ENCODE peak calls at places on chromosomes 1 and 21, in ten cellular contexts. E is GM23338, W is OCI-LY7, S is hepatocyte, L is PC-3, A is PC-9, P is HCT116, K is MM.1S, X is GM23248, Y is Karpas-422. U is an unnamed sample. For H3K9me2, the result is how much of the 10 kb centered on the place peaks cover.

GRCh38 chr1:221708987-221709386 is 32.9 kb downstream of the DUSP10 start:
- DNase-seq in S (peak), X (peak), Y (peak), E (peak), P (no peak), K (no peak), W (no peak), A (no peak), L (peak), U (peak)

GRCh38 chr1:184160236-184160635 is 108.7 kb downstream of the TSEN15 start:
- DNase-seq in E (no peak), S (no peak), Y (no peak), L (peak), X (peak), P (no peak), W (no peak), K (no peak), A (no peak), U (no peak)

GRCh38 chr1:116820362-116820761 is 66.1 kb downstream of the CD2 start:
- DNase-seq in Y (no peak), S (no peak), X (peak), W (no peak), E (no peak), K (no peak), L (peak), P (no peak), A (peak), U (no peak)

GRCh38 chr1:108845991-108846390 is 10.9 kb downstream of the AKNAD1 start:
- DNase-seq in Y (no peak), A (no peak), K (no peak), W (no peak), P (no peak), X (no peak), L (no peak), S (no peak), E (no peak), U (no peak)

GRCh38 chr1:227942021-227942715 is 5.6 kb downstream of the WNT9A start:
- DNase-seq in K (no peak), P (no peak), A (no peak), S (no peak), L (no peak), W (no peak), E (peak), X (no peak), Y (no peak), U (peak)

GRCh38 chr21:42068256-42068545 is 2.9 kb upstream of the UMODL1 start:
- DNase-seq in E (no peak), X (no peak), S (no peak), L (no peak), Y (no peak), P (no peak), K (no peak), W (no peak), A (no peak), U (no peak)

GRCh38 chr1:109274533-109275476 is 8.1 kb downstream of the PSRC1 start:
- DNase-seq in L (peak), K (no peak), Y (no peak), P (peak), A (peak), E (no peak), W (no peak), X (peak), S (peak), U (peak)

GRCh38 chr1:30801826-30802198 is 44.2 kb upstream of the LAPTM5 start:
- DNase-seq in L (peak), W (peak), P (no peak), E (peak), A (peak), X (peak), K (peak), Y (peak), S (peak), U (peak)

GRCh38 chr1:28915036-28915895 is 897 bp downstream of the EPB41 start:
- DNase-seq in E (peak), A (peak), S (peak), K (peak), L (peak), X (peak), Y (peak), P (no peak), W (peak), U (peak)

GRCh38 chr1:24903955-24904730 is 25.9 kb downstream of the RUNX3 start:
- DNase-seq in X (no peak), P (no peak), Y (no peak), W (no peak), L (no peak), S (no peak), E (no peak), K (no peak), A (no peak), U (no peak)

GRCh38 chr1:47624531-47624930 is 186.7 kb downstream of the FOXD2 start:
- DNase-seq in W (peak), S (peak), P (peak), E (peak), A (no peak), L (peak), Y (peak), X (no peak), K (no peak), U (no peak)

GRCh38 chr1:35535243-35535642 is 22.0 kb downstream of the KIAA0319L start:
- DNase-seq in X (no peak), A (no peak), W (no peak), S (no peak), P (no peak), Y (no peak), K (no peak), L (no peak), E (peak), U (no peak)

GRCh38 chr1:115069626-115070308 is 19.5 kb downstream of the TSPAN2 start:
- DNase-seq in X (no peak), Y (no peak), L (no peak), A (peak), E (no peak), S (peak), W (no peak), K (no peak), P (no peak), U (no peak)

GRCh38 chr1:22224631-22225030 is 81.7 kb upstream of the WNT4 start:
- DNase-seq in A (no peak), Y (no peak), E (no peak), X (no peak), S (no peak), K (no peak), W (no peak), L (no peak), P (no peak), U (no peak)

GRCh38 chr1:11793819-11794218 is 11.9 kb downstream of the MTHFR start:
- DNase-seq in K (no peak), Y (no peak), S (no peak), X (no peak), W (no peak), P (no peak), E (no peak), L (no peak), A (no peak), U (no peak)

GRCh38 chr1:35448344-35448801 is 108.8 kb downstream of the KIAA0319L start:
- DNase-seq in Y (no peak), L (peak), X (peak), K (no peak), A (no peak), E (no peak), P (no peak), S (peak), W (no peak), U (no peak)

GRCh38 chr21:41008351-41008750 is 159.6 kb upstream of the BACE2 start:
- DNase-seq in L (no peak), K (no peak), P (no peak), W (no peak), Y (no peak), E (no peak), X (no peak), S (no peak), A (no peak), U (no peak)

GRCh38 chr1:155193275-155193990 is 14.3 kb downstream of the THBS3 start:
- DNase-seq in A (peak), Y (peak), W (peak), S (peak), X (peak), E (peak), K (peak), P (peak), L (peak), U (peak)

GRCh38 chr1:35873243-35873642 is 9.8 kb upstream of the AGO1 start:
- DNase-seq in X (no peak), S (no peak), A (no peak), K (peak), E (no peak), W (no peak), P (no peak), L (no peak), Y (no peak), U (no peak)

GRCh38 chr21:37210017-37210593 is 57.0 kb downstream of the VPS26C start:
- DNase-seq in A (no peak), S (no peak), Y (peak), P (no peak), E (no peak), X (no peak), K (no peak), W (peak), L (no peak), U (no peak)
- H3K9me2 ChIP-seq in A (under half), S (under half), Y (under half), P (under half), E (under half), X (under half), K (under half), W (under half), L (under half), U (under half)

GRCh38 chr1:40822890-40823289 is 39.3 kb downstream of the CITED4 start:
- DNase-seq in L (no peak), A (no peak), E (no peak), X (no peak), K (no peak), W (no peak), P (no peak), Y (no peak), S (no peak), U (no peak)

GRCh38 chr1:40823971-40824370 is 38.2 kb downstream of the CITED4 start:
- DNase-seq in Y (no peak), W (no peak), A (no peak), K (no peak), X (no peak), L (no peak), S (no peak), P (no peak), E (no peak), U (no peak)

GRCh38 chr1:40825430-40825778 is 36.8 kb downstream of the CITED4 start:
- DNase-seq in P (no peak), K (no peak), S (no peak), L (no peak), X (no peak), Y (peak), E (no peak), A (no peak), W (no peak), U (no peak)

GRCh38 chr1:40823345-40823744 is 38.8 kb downstream of the CITED4 start:
- DNase-seq in X (no peak), L (no peak), W (no peak), K (no peak), S (no peak), E (no peak), A (no peak), P (no peak), Y (no peak), U (no peak)

GRCh38 chr1:40824591-40825429 is 37.4 kb downstream of the CITED4 start:
- DNase-seq in P (no peak), A (no peak), E (peak), K (no peak), W (no peak), Y (no peak), L (no peak), S (peak), X (peak), U (no peak)
- H2AFZ ChIP-seq in P (no peak), A (no peak), E (no peak), K (no peak), W (no peak), Y (no peak), L (no peak), S (no peak), X (no peak), U (peak)

GRCh38 chr1:153195216-153195615 is 8.0 kb upstream of the LELP1 start:
- DNase-seq in W (no peak), S (no peak), A (no peak), E (no peak), P (no peak), Y (no peak), X (no peak), K (peak), L (no peak), U (no peak)
- H3K9me2 ChIP-seq in W (under half), S (under half), A (under half), E (under half), P (under half), Y (under half), X (under half), K (under half), L (under half), U (under half)

GRCh38 chr1:58855351-58856165 is 71.7 kb upstream of the JUN start:
- DNase-seq in Y (no peak), L (no peak), K (no peak), P (no peak), A (no peak), E (no peak), X (no peak), S (no peak), W (no peak), U (no peak)

GRCh38 chr1:58858344-58858673 is 74.5 kb upstream of the JUN start:
- DNase-seq in W (peak), A (no peak), K (no peak), X (no peak), P (no peak), S (no peak), L (peak), E (no peak), Y (no peak), U (no peak)

GRCh38 chr1:58857673-58858343 is 74.0 kb upstream of the JUN start:
- DNase-seq in Y (no peak), K (peak), P (no peak), W (no peak), A (no peak), S (no peak), E (no peak), L (no peak), X (no peak), U (no peak)

GRCh38 chr1:58852731-58853485 is 69.1 kb upstream of the JUN start:
- DNase-seq in X (no peak), E (peak), S (no peak), A (no peak), K (no peak), L (no peak), W (no peak), Y (no peak), P (no peak), U (no peak)

DNA sequence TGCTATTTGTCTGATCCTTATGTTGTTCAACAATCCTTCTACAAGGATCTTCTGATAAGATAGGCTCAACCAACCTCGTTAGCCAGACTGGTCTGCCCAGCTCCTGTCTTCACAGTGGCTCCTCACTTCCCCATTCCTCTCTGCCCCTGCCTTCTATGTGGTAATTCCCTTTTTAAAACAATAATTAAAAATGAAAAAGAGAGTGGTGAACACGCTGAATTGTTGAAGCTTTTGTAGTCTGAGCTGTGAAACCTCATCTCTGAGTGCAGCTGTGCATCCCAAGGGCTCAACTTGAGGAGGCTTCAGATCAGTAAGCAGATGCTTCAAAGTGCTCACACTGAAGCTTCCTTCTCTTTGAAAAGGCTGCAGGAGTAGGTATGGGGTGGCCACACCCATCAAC is 70.7 kb upstream of the JUN start:
- DNase-seq in S (no peak), K (peak), E (no peak), L (no peak), Y (no peak), W (no peak), P (no peak), A (peak), X (no peak), U (no peak)
- H2AFZ ChIP-seq in S (no peak), K (no peak), E (peak), L (no peak), Y (no peak), W (no peak), P (no peak), A (no peak), X (no peak), U (no peak)

GRCh38 chr1:4600615-4601460 is 53.6 kb upstream of the AJAP1 start:
- DNase-seq in Y (no peak), P (no peak), A (no peak), X (no peak), W (no peak), L (no peak), S (no peak), E (no peak), K (no peak), U (no peak)
- H3K9me2 ChIP-seq in Y (under half), P (under half), A (under half), X (under half), W (under half), L (under half), S (under half), E (under half), K (under half), U (under half)

GRCh38 chr1:118144777-118145176 is 40.3 kb downstream of the SPAG17 start:
- DNase-seq in S (no peak), Y (no peak), A (no peak), P (no peak), W (no peak), K (no peak), X (peak), L (no peak), E (no peak), U (no peak)
- H2AFZ ChIP-seq in S (no peak), Y (no peak), A (no peak), P (no peak), W (no peak), K (no peak), X (peak), L (no peak), E (peak), U (peak)

DNA sequence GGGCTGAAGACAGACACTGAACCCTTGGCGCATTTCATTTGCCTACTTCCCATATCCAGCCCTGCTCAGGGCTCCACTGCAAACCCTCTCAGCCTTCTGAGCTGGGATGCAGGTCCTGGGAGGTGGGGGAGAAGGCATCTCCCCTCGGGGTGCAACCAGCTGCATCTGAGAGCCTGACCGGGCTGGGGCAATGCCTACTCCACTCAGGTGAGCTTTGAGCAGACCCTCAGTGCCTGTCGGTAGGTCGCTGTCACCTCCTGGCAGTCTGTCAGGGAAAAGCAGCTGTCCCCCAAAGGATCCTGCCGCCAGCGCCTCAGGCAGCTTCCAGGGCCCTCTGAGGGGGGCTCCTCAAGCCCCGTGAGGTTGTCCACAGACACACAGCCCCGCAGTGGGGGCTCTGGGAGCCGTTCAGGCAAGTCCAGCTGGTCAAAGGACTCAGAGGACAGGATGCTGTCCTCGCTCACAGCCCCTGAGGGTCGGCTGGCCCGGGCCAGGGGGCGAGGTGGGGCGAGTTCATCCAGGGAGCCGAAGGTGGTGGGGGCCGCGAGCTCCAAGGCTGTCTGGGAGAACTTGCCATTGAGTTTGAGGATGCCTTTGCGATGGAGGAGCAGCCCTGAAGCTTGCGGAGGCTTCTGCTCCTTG is 18.2 kb downstream of the NUAK2 start:
- DNase-seq in X (no peak), W (no peak), Y (no peak), S (no peak), K (no peak), A (no peak), L (no peak), P (no peak), E (no peak), U (no peak)
- H3K9me2 ChIP-seq in X (under half), W (under half), Y (under half), S (under half), K (under half), A (under half), L (under half), P (under half), E (under half), U (under half)